ENCODE peak calls at places on chromosomes 5 and 9, in five cellular contexts. H, R, C, M and K are unnamed samples. For H3K36me3, the result is how much of the 10 kb centered on the place peaks cover.

GRCh38 chr5:112338681-112339337 is 80.3 kb downstream of the EPB41L4A start:
- DNase-seq in H (no peak), R (no peak), C (no peak), M (peak), K (no peak)

GRCh38 chr5:127910307-127910956 is 173.1 kb upstream of the SLC12A2 start:
- DNase-seq in H (no peak), R (no peak), C (no peak), M (no peak), K (no peak)

GRCh38 chr9:78932849-78933627 is 636.1 kb downstream of the PSAT1 start:
- DNase-seq in H (no peak), R (no peak), C (no peak), M (no peak), K (no peak)

GRCh38 chr5:157449011-157449723 is 10.8 kb upstream of the NIPAL4 start:
- DNase-seq in H (peak), R (no peak), C (peak), M (no peak), K (no peak)

GRCh38 chr9:130101963-130102362 is 48.3 kb downstream of the GPR107 start:
- DNase-seq in H (no peak), R (no peak), C (no peak), M (no peak), K (no peak)

GRCh38 chr9:97638666-97639065 is 5.0 kb downstream of the NCBP1 start:
- DNase-seq in H (no peak), R (no peak), C (no peak), M (peak), K (peak)

GRCh38 chr9:133321411-133321935 is 14.5 kb downstream of the SURF6 start:
- DNase-seq in H (no peak), R (no peak), C (no peak), M (peak), K (no peak)

GRCh38 chr5:157827429-157827828 is 31.5 kb downstream of the CLINT1 start:
- DNase-seq in H (no peak), R (no peak), C (no peak), M (no peak), K (no peak)

GRCh38 chr9:115333671-115334070 is 215.7 kb upstream of the TNC start:
- DNase-seq in H (no peak), R (no peak), C (no peak), M (no peak), K (no peak)

GRCh38 chr5:131773805-131774204 is 23.0 kb downstream of the FNIP1 start:
- DNase-seq in H (no peak), R (no peak), C (no peak), M (no peak), K (no peak)

GRCh38 chr9:112012026-112012902 is 115.7 kb downstream of the UGCG start:
- DNase-seq in H (peak), R (no peak), C (peak), M (peak), K (no peak)

GRCh38 chr9:72280913-72281500 is 84.0 kb downstream of the ZFAND5 start:
- DNase-seq in H (peak), R (peak), C (peak), M (peak), K (peak)

DNA sequence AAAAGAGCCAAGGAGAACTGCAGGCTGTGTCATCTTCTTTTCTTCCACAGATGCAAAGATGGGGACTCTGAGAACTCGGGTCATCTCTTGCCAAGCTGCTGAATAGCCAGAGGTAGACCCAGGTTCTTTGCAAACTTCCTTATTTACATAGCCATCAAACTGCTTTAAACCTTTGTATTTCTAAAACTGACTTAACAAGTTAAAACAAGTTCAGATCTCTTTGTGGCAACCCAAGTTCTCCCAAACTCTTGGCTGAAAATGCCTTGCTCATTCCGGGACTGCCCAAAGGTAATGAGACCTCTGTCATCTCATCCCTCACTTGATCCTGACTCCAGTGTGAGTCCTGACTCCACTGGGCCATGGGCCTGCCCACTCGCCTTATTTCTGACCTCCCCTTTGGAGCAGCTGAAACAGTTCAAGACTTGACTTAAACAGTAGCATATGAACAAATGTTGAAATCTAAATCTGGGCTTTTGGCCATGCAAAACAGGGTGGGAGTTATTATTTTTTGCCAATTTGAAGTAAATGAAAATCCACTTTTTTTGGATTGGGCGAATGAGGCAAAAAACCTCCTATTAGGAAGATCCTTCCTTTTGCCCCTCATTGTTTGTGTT is 50.6 kb downstream of the FBXL7 start:
- DNase-seq in H (no peak), R (no peak), C (no peak), M (no peak), K (peak)
- H3K4me3 ChIP-seq in H (no peak), R (no peak), C (no peak), M (no peak), K (no peak)

GRCh38 chr9:127493592-127494303 is 42.4 kb downstream of the LRSAM1 start:
- DNase-seq in H (no peak), R (no peak), C (no peak), M (no peak), K (no peak)
- H3K36me3 ChIP-seq in H (under half), R (under half), C (under half), M (half or more), K (under half)

GRCh38 chr9:77807846-77808749 is 160.0 kb upstream of the GNA14 start:
- DNase-seq in H (no peak), R (peak), C (no peak), M (no peak), K (no peak)

GRCh38 chr9:77808750-77809079 is 160.6 kb upstream of the GNA14 start:
- DNase-seq in H (no peak), R (no peak), C (no peak), M (no peak), K (no peak)

GRCh38 chr9:77806697-77807096 is 158.6 kb upstream of the GNA14 start:
- DNase-seq in H (no peak), R (no peak), C (no peak), M (no peak), K (no peak)

GRCh38 chr9:77805810-77806209 is 157.7 kb upstream of the GNA14 start:
- DNase-seq in H (no peak), R (no peak), C (no peak), M (no peak), K (no peak)

GRCh38 chr9:77807295-77807694 is 159.2 kb upstream of the GNA14 start:
- DNase-seq in H (no peak), R (no peak), C (no peak), M (no peak), K (no peak)
- H3K4me3 ChIP-seq in H (no peak), R (no peak), C (no peak), M (no peak), K (no peak)

GRCh38 chr5:71475788-71476384 is 20.4 kb downstream of the BDP1 start:
- DNase-seq in H (no peak), R (peak), C (no peak), M (no peak), K (peak)
- H3K36me3 ChIP-seq in H (under half), R (under half), C (under half), M (half or more), K (under half)